ENCODE peak calls at places on chromosomes 3 and 15, in five cellular contexts. W, L, N, B and E are unnamed samples.
A peak's percentile ranks its signal among the peaks of the same experiment; 100 is the strongest.

GRCh38 chr3:58661836-58662235 is 4.7 kb downstream of the FAM3D start:
- DNase-seq in N (peak; percentile 11), W (no peak), L (no peak), B (no peak), E (no peak)

GRCh38 chr15:46280753-46281521 is 646.1 kb downstream of the SQOR start:
- DNase-seq in W (peak; percentile 58), L (no peak), N (no peak), B (no peak), E (no peak)

GRCh38 chr3:112773864-112774263 is 72.8 kb downstream of the CD200R1L start:
- DNase-seq in N (no peak), L (no peak), W (no peak), B (peak; percentile 23), E (no peak)

GRCh38 chr3:11548721-11549131 is 95.0 kb downstream of the VGLL4 start:
- DNase-seq in B (no peak), N (peak; percentile 70), W (no peak), L (no peak), E (no peak)

GRCh38 chr3:194908432-194908966 is 222.8 kb downstream of the FAM43A start:
- DNase-seq in N (no peak), B (no peak), L (no peak), W (no peak), E (no peak)

GRCh38 chr3:15267502-15267901 is 61.5 kb downstream of the CAPN7 start:
- DNase-seq in N (no peak), L (no peak), B (no peak), W (no peak), E (no peak)

GRCh38 chr15:101357333-101357732 is 62.3 kb upstream of the SNRPA1 start:
- DNase-seq in N (no peak), L (no peak), W (no peak), B (no peak), E (no peak)

GRCh38 chr3:120203016-120203415 is 82.0 kb downstream of the GPR156 start:
- DNase-seq in N (peak; percentile 68), B (no peak), L (no peak), W (no peak), E (no peak)

GRCh38 chr3:113232367-113232766 is 21.0 kb downstream of the BOC start:
- DNase-seq in N (no peak), L (no peak), B (no peak), W (no peak), E (no peak)